ENCODE peak calls at places on chromosomes 11 and 22, in eight cellular contexts. J, L, N, A, Q, W, K and M are unnamed samples.
A peak's percentile ranks its signal among the peaks of the same experiment; 100 is the strongest.

GRCh38 chr22:28171135-28171534 is 252.1 kb upstream of the PITPNB start:
- DNase-seq in A (no peak), J (no peak), Q (no peak), N (no peak), L (peak; percentile 69), W (no peak), K (peak; percentile 16), M (no peak)

GRCh38 chr11:10489444-10489785 is 34.4 kb downstream of the AMPD3 start:
- DNase-seq in W (no peak), N (no peak), A (no peak), L (no peak), J (no peak), Q (no peak), K (no peak), M (peak; percentile 36)

GRCh38 chr11:127058524-127058923 is 58.0 kb upstream of the KIRREL3 start:
- DNase-seq in J (no peak), L (no peak), Q (no peak), A (no peak), K (no peak), W (no peak), N (no peak), M (no peak)

GRCh38 chr11:66311965-66312548 is 4.8 kb downstream of the CD248 start:
- DNase-seq in L (peak; percentile 95), N (peak; percentile 95), Q (peak; percentile 97), J (peak; percentile 89), W (peak; percentile 97), K (peak; percentile 79), A (peak; percentile 92), M (peak; percentile 76)

GRCh38 chr22:29397791-29398190 is 9.4 kb upstream of the AP1B1 start:
- DNase-seq in Q (no peak), L (no peak), N (no peak), J (no peak), W (no peak), K (no peak), A (no peak), M (no peak)

GRCh38 chr22:19637405-19638281 is 76.7 kb upstream of the SEPTIN5 start:
- DNase-seq in K (no peak), J (no peak), Q (no peak), A (no peak), L (no peak), W (no peak), N (no peak), M (no peak)

GRCh38 chr22:36125434-36125833 is 35.1 kb downstream of the APOL3 start:
- DNase-seq in A (no peak), Q (no peak), W (no peak), N (no peak), J (no peak), K (no peak), L (no peak), M (no peak)

GRCh38 chr22:17407643-17408042 is 38.4 kb downstream of the CECR2 start:
- DNase-seq in K (no peak), A (no peak), N (no peak), W (no peak), L (peak; percentile 64), Q (no peak), J (no peak), M (no peak)

GRCh38 chr11:36361901-36362391 is 65.9 kb downstream of the PRR5L start:
- DNase-seq in W (no peak), Q (no peak), A (no peak), N (no peak), L (peak; percentile 84), K (no peak), J (peak; percentile 85), M (peak; percentile 65)

GRCh38 chr11:64371201-64371600 is 12.2 kb downstream of the RPS6KA4 start:
- DNase-seq in K (no peak), L (no peak), J (no peak), N (no peak), W (no peak), A (no peak), Q (no peak), M (no peak)

GRCh38 chr11:46099973-46100335 is 21.3 kb downstream of the PHF21A start:
- DNase-seq in W (no peak), N (no peak), J (peak; percentile 41), L (peak; percentile 35), A (no peak), K (no peak), Q (no peak), M (no peak)

GRCh38 chr22:41021039-41021654 is 70.0 kb downstream of the RBX1 start:
- DNase-seq in Q (peak; percentile 42), J (no peak), W (peak; percentile 6), K (no peak), N (peak; percentile 6), L (no peak), A (no peak), M (no peak)

GRCh38 chr11:112878228-112878627 is 83.0 kb upstream of the NCAM1 start:
- DNase-seq in A (no peak), N (no peak), W (no peak), K (no peak), J (no peak), L (no peak), Q (no peak), M (no peak)

GRCh38 chr11:9639099-9639498 is 24.8 kb upstream of the SWAP70 start:
- DNase-seq in K (no peak), A (no peak), J (no peak), N (no peak), W (no peak), L (no peak), Q (peak; percentile 63), M (no peak)

GRCh38 chr11:65790902-65791650 is 4.2 kb downstream of the OVOL1 start:
- DNase-seq in K (no peak), J (no peak), L (no peak), W (no peak), Q (no peak), N (no peak), A (no peak), M (no peak)

GRCh38 chr11:129440028-129440630 is 64.5 kb downstream of the BARX2 start:
- DNase-seq in L (no peak), W (no peak), J (no peak), K (no peak), N (peak; percentile 25), Q (no peak), A (no peak), M (peak; percentile 65)

GRCh38 chr11:818396-819128 is at the start of gene PNPLA2:
- DNase-seq in N (no peak), J (no peak), K (no peak), W (no peak), A (no peak), L (peak; percentile 57), Q (peak; percentile 52), M (no peak)

GRCh38 chr22:11307996-11308395 is 4220.0 kb upstream of the OR11H1 start:
- DNase-seq in J (no peak), A (no peak), L (no peak), N (no peak), Q (no peak), W (no peak), K (no peak), M (no peak)

GRCh38 chr22:38724926-38725571 is 19.3 kb downstream of the GTPBP1 start:
- DNase-seq in L (peak; percentile 52), J (peak; percentile 41), W (no peak), K (no peak), Q (no peak), N (peak; percentile 26), A (no peak), M (no peak)

GRCh38 chr11:41116970-41117369 is 342.5 kb downstream of the LRRC4C start:
- DNase-seq in W (no peak), A (no peak), J (no peak), Q (no peak), K (no peak), L (no peak), N (no peak), M (no peak)

GRCh38 chr11:1879941-1880720 is 11.6 kb downstream of the PRR33 start:
- DNase-seq in J (no peak), A (no peak), N (no peak), K (no peak), Q (peak; percentile 90), W (no peak), L (peak; percentile 59), M (no peak)

GRCh38 chr22:42399315-42400271 is 32.6 kb downstream of the NFAM1 start:
- DNase-seq in Q (peak; percentile 62), A (peak; percentile 93), W (no peak), J (no peak), L (no peak), K (no peak), N (peak; percentile 78), M (no peak)